ENCODE peak calls at places on chromosomes 16 and 17, in eight cellular contexts. One of them, this sample, is unnamed.
A peak's percentile ranks its signal among the peaks of the same experiment; 100 is the strongest.

GRCh38 chr16:3878610-3879009 is 1.9 kb downstream of the CREBBP start:
- DNase-seq in breast epithelium: no peak
- DNase-seq in GM13976: no peak
- DNase-seq in Calu3: no peak
- DNase-seq in AG10803: peak; percentile 38
- DNase-seq in fibroblast of pulmonary artery: peak; percentile 46
- DNase-seq in uterus: no peak
- DNase-seq in SK-N-SH: no peak
- DNase-seq in this sample: no peak

GRCh38 chr17:34420254-34420766 is 57.3 kb upstream of the CCL1 start:
- DNase-seq in breast epithelium: peak; percentile 38
- DNase-seq in GM13976: peak; percentile 75
- DNase-seq in Calu3: peak; percentile 73
- DNase-seq in AG10803: peak; percentile 45
- DNase-seq in fibroblast of pulmonary artery: peak; percentile 71
- DNase-seq in uterus: peak; percentile 52
- DNase-seq in SK-N-SH: peak; percentile 85
- DNase-seq in this sample: peak; percentile 76

GRCh38 chr16:71373073-71373472 is 14.6 kb downstream of the CALB2 start:
- DNase-seq in breast epithelium: no peak
- DNase-seq in GM13976: no peak
- DNase-seq in Calu3: no peak
- DNase-seq in AG10803: peak; percentile 59
- DNase-seq in fibroblast of pulmonary artery: peak; percentile 22
- DNase-seq in uterus: no peak
- DNase-seq in SK-N-SH: no peak
- DNase-seq in this sample: no peak

GRCh38 chr17:27494192-27495091 is 38.2 kb downstream of the KSR1 start:
- DNase-seq in breast epithelium: peak; percentile 85
- DNase-seq in GM13976: no peak
- DNase-seq in Calu3: peak; percentile 76
- DNase-seq in AG10803: peak; percentile 83
- DNase-seq in fibroblast of pulmonary artery: peak; percentile 55
- DNase-seq in uterus: peak; percentile 43
- DNase-seq in SK-N-SH: no peak
- DNase-seq in this sample: no peak

GRCh38 chr16:67393111-67393789 is at the start of gene TPPP3:
- DNase-seq in breast epithelium: peak; percentile 78
- DNase-seq in GM13976: peak; percentile 71
- DNase-seq in Calu3: peak; percentile 94
- DNase-seq in AG10803: peak; percentile 69
- DNase-seq in fibroblast of pulmonary artery: peak; percentile 73
- DNase-seq in uterus: peak; percentile 87
- DNase-seq in SK-N-SH: peak; percentile 98
- DNase-seq in this sample: peak; percentile 76

GRCh38 chr17:16286009-16286946 is 67.0 kb downstream of the CENPV start:
- DNase-seq in breast epithelium: peak; percentile 75
- DNase-seq in GM13976: peak; percentile 89
- DNase-seq in Calu3: peak; percentile 74
- DNase-seq in AG10803: peak; percentile 93
- DNase-seq in fibroblast of pulmonary artery: peak; percentile 98
- DNase-seq in uterus: peak; percentile 92
- DNase-seq in SK-N-SH: peak; percentile 25
- DNase-seq in this sample: peak; percentile 95

GRCh38 chr16:54870151-54870550 is 60.5 kb upstream of the IRX5 start:
- DNase-seq in breast epithelium: no peak
- DNase-seq in GM13976: no peak
- DNase-seq in Calu3: no peak
- DNase-seq in AG10803: no peak
- DNase-seq in fibroblast of pulmonary artery: no peak
- DNase-seq in uterus: no peak
- DNase-seq in SK-N-SH: no peak
- DNase-seq in this sample: no peak

GRCh38 chr16:88418869-88419268 is 34.2 kb upstream of the ZFPM1 start:
- DNase-seq in breast epithelium: no peak
- DNase-seq in GM13976: no peak
- DNase-seq in Calu3: no peak
- DNase-seq in AG10803: no peak
- DNase-seq in fibroblast of pulmonary artery: no peak
- DNase-seq in uterus: no peak
- DNase-seq in SK-N-SH: peak; percentile 64
- DNase-seq in this sample: no peak

GRCh38 chr16:23362460-23363317 is 60.6 kb downstream of the SCNN1B start:
- DNase-seq in breast epithelium: peak; percentile 94
- DNase-seq in GM13976: no peak
- DNase-seq in Calu3: peak; percentile 21
- DNase-seq in AG10803: no peak
- DNase-seq in fibroblast of pulmonary artery: no peak
- DNase-seq in uterus: peak; percentile 64
- DNase-seq in SK-N-SH: no peak
- DNase-seq in this sample: no peak

GRCh38 chr16:9047689-9048301 is 43.6 kb upstream of the HAPSTR1 start:
- DNase-seq in breast epithelium: peak; percentile 85
- DNase-seq in GM13976: peak; percentile 51
- DNase-seq in Calu3: peak; percentile 84
- DNase-seq in AG10803: peak; percentile 100
- DNase-seq in fibroblast of pulmonary artery: peak; percentile 99
- DNase-seq in uterus: peak; percentile 87
- DNase-seq in SK-N-SH: no peak
- DNase-seq in this sample: peak; percentile 76

GRCh38 chr16:77674888-77675287 is 47.4 kb upstream of the NUDT7 start:
- DNase-seq in breast epithelium: no peak
- DNase-seq in GM13976: no peak
- DNase-seq in Calu3: no peak
- DNase-seq in AG10803: peak; percentile 76
- DNase-seq in fibroblast of pulmonary artery: peak; percentile 50
- DNase-seq in uterus: no peak
- DNase-seq in SK-N-SH: no peak
- DNase-seq in this sample: no peak

GRCh38 chr16:13453938-13454553 is 465.9 kb upstream of the ERCC4 start:
- DNase-seq in breast epithelium: no peak
- DNase-seq in GM13976: peak; percentile 45
- DNase-seq in Calu3: peak; percentile 52
- DNase-seq in AG10803: peak; percentile 42
- DNase-seq in fibroblast of pulmonary artery: no peak
- DNase-seq in uterus: no peak
- DNase-seq in SK-N-SH: peak; percentile 33
- DNase-seq in this sample: peak; percentile 60

GRCh38 chr17:77470800-77471733 is 330.3 kb downstream of the SEC14L1 start:
- DNase-seq in breast epithelium: no peak
- DNase-seq in GM13976: no peak
- DNase-seq in Calu3: peak; percentile 59
- DNase-seq in AG10803: no peak
- DNase-seq in fibroblast of pulmonary artery: peak; percentile 72
- DNase-seq in uterus: peak; percentile 86
- DNase-seq in SK-N-SH: peak; percentile 89
- DNase-seq in this sample: peak; percentile 36

GRCh38 chr16:47927330-47927729 is 228.5 kb downstream of the ABCC12 start:
- DNase-seq in breast epithelium: no peak
- DNase-seq in GM13976: no peak
- DNase-seq in Calu3: no peak
- DNase-seq in AG10803: peak; percentile 18
- DNase-seq in fibroblast of pulmonary artery: peak; percentile 1
- DNase-seq in uterus: no peak
- DNase-seq in SK-N-SH: no peak
- DNase-seq in this sample: no peak

GRCh38 chr17:35147313-35147982 is at the start of gene UNC45B:
- DNase-seq in breast epithelium: no peak
- DNase-seq in GM13976: no peak
- DNase-seq in Calu3: no peak
- DNase-seq in AG10803: no peak
- DNase-seq in fibroblast of pulmonary artery: no peak
- DNase-seq in uterus: no peak
- DNase-seq in SK-N-SH: no peak
- DNase-seq in this sample: no peak

GRCh38 chr17:34781571-34782108 is 179.6 kb downstream of the CCT6B start:
- DNase-seq in breast epithelium: no peak
- DNase-seq in GM13976: no peak
- DNase-seq in Calu3: no peak
- DNase-seq in AG10803: peak; percentile 30
- DNase-seq in fibroblast of pulmonary artery: no peak
- DNase-seq in uterus: no peak
- DNase-seq in SK-N-SH: peak; percentile 82
- DNase-seq in this sample: no peak

GRCh38 chr16:74582984-74583383 is 23.9 kb downstream of the GLG1 start:
- DNase-seq in breast epithelium: no peak
- DNase-seq in GM13976: no peak
- DNase-seq in Calu3: no peak
- DNase-seq in AG10803: no peak
- DNase-seq in fibroblast of pulmonary artery: no peak
- DNase-seq in uterus: no peak
- DNase-seq in SK-N-SH: no peak
- DNase-seq in this sample: no peak

GRCh38 chr16:8955828-8956227 is 7.9 kb downstream of the USP7 start:
- DNase-seq in breast epithelium: no peak
- DNase-seq in GM13976: no peak
- DNase-seq in Calu3: no peak
- DNase-seq in AG10803: no peak
- DNase-seq in fibroblast of pulmonary artery: peak; percentile 39
- DNase-seq in uterus: no peak
- DNase-seq in SK-N-SH: peak; percentile 70
- DNase-seq in this sample: no peak

GRCh38 chr16:23072769-23073549 is 76.3 kb downstream of the USP31 start:
- DNase-seq in breast epithelium: peak; percentile 47
- DNase-seq in GM13976: no peak
- DNase-seq in Calu3: no peak
- DNase-seq in AG10803: peak; percentile 21
- DNase-seq in fibroblast of pulmonary artery: peak; percentile 17
- DNase-seq in uterus: no peak
- DNase-seq in SK-N-SH: peak; percentile 31
- DNase-seq in this sample: no peak

GRCh38 chr16:866252-866651 is 65.7 kb upstream of the GNG13 start:
- DNase-seq in breast epithelium: no peak
- DNase-seq in GM13976: no peak
- DNase-seq in Calu3: no peak
- DNase-seq in AG10803: no peak
- DNase-seq in fibroblast of pulmonary artery: no peak
- DNase-seq in uterus: no peak
- DNase-seq in SK-N-SH: no peak
- DNase-seq in this sample: no peak

DNA sequence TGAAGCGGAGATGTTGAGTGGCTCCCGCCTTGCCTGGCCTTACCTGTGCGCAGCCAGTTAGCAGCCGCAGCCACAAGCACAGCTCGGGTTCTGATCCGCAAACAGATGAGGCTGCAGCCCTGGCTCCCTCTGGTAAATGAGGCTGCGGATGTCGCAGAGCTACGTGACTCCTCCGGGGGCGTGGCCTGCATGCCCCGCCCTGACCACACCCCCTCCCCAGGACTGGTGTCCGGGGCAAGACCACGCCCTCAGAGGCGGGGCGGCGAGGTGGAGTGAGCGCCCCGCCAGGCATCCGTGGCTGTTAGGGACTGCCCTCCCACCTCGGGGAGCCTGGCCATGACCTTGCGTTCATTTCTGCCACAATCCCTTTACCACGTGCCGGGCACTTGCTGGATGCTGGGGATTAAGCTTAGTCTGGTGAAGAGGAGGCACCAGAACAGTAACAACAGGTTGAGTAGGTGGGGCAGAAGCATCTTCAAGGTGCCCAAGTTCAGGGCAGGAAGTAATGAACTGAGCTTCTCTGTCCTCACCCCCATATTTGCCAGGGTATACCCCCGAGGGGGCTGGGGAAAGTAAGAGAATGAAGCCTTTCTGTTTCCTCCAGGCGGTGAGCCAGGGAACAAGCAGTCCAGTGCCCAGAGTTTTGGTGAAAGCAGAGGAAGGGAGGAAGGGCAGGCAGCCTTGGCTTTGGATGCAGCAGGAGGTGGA is at the start of gene ALDOC:
- DNase-seq in breast epithelium: peak; percentile 96
- DNase-seq in GM13976: peak; percentile 99
- DNase-seq in Calu3: peak; percentile 30
- DNase-seq in AG10803: peak; percentile 90
- DNase-seq in fibroblast of pulmonary artery: peak; percentile 91
- DNase-seq in uterus: peak; percentile 96
- DNase-seq in SK-N-SH: peak; percentile 97
- DNase-seq in this sample: peak; percentile 99
- TF ChIP-seq CTCF in breast epithelium: no peak
- TF ChIP-seq CTCF in GM13976: no peak
- TF ChIP-seq CTCF in Calu3: no peak
- TF ChIP-seq CTCF in AG10803: no peak
- TF ChIP-seq CTCF in fibroblast of pulmonary artery: no peak
- TF ChIP-seq CTCF in uterus: no peak
- TF ChIP-seq CTCF in SK-N-SH: no peak
- TF ChIP-seq CTCF in this sample: no peak

DNA sequence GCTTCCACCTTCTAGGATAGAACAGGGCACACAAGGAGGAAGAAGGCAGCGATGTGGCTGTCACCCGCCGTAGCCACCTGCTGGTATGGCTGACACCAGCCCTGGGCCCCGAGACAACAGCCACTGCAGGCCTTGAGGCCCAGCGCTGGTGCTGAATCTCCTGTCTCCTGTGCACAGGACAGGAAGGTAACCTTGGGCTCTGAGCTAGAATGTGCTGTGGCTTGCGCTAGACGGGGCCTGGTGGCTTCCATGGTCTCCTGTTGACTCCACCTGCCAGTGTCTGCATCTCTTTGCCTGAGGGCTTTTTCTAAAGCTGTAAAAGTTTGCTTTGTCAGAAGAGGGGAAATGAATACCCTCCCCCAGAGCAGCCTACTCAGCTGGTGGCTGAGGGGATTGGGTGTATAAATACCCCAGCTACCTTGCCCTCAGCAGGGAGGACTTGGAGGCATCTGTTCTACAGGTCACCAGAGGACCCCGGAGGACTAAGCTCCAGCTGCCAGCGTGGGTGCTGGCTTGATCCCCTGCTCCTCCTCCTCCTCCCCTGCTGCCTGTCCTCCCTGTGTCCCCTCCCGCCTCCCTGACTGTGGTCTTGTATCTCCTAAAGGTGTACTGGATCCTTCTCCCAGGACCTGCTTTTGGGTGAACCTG is 76.1 kb upstream of the SDK2 start:
- DNase-seq in breast epithelium: no peak
- DNase-seq in GM13976: no peak
- DNase-seq in Calu3: no peak
- DNase-seq in AG10803: no peak
- DNase-seq in fibroblast of pulmonary artery: no peak
- DNase-seq in uterus: no peak
- DNase-seq in SK-N-SH: no peak
- DNase-seq in this sample: peak; percentile 58
- TF ChIP-seq CTCF in breast epithelium: no peak
- TF ChIP-seq CTCF in GM13976: no peak
- TF ChIP-seq CTCF in Calu3: no peak
- TF ChIP-seq CTCF in AG10803: no peak
- TF ChIP-seq CTCF in fibroblast of pulmonary artery: no peak
- TF ChIP-seq CTCF in uterus: no peak
- TF ChIP-seq CTCF in SK-N-SH: no peak
- TF ChIP-seq CTCF in this sample: no peak

GRCh38 chr16:61246592-61246991 is 789.6 kb downstream of the CDH8 start:
- DNase-seq in breast epithelium: no peak
- DNase-seq in GM13976: no peak
- DNase-seq in Calu3: no peak
- DNase-seq in AG10803: no peak
- DNase-seq in fibroblast of pulmonary artery: no peak
- DNase-seq in uterus: no peak
- DNase-seq in SK-N-SH: no peak
- DNase-seq in this sample: no peak

GRCh38 chr16:61243954-61244353 is 792.3 kb downstream of the CDH8 start:
- DNase-seq in breast epithelium: no peak
- DNase-seq in GM13976: no peak
- DNase-seq in Calu3: no peak
- DNase-seq in AG10803: no peak
- DNase-seq in fibroblast of pulmonary artery: no peak
- DNase-seq in uterus: no peak
- DNase-seq in SK-N-SH: no peak
- DNase-seq in this sample: no peak
- TF ChIP-seq CTCF in breast epithelium: no peak
- TF ChIP-seq CTCF in GM13976: no peak
- TF ChIP-seq CTCF in Calu3: no peak
- TF ChIP-seq CTCF in AG10803: no peak
- TF ChIP-seq CTCF in fibroblast of pulmonary artery: no peak
- TF ChIP-seq CTCF in uterus: no peak
- TF ChIP-seq CTCF in SK-N-SH: no peak
- TF ChIP-seq CTCF in this sample: no peak

GRCh38 chr16:28823291-28823718 is 506 bp downstream of the ATXN2L start:
- DNase-seq in breast epithelium: no peak
- DNase-seq in GM13976: no peak
- DNase-seq in Calu3: no peak
- DNase-seq in AG10803: no peak
- DNase-seq in fibroblast of pulmonary artery: no peak
- DNase-seq in uterus: no peak
- DNase-seq in SK-N-SH: no peak
- DNase-seq in this sample: no peak
- TF ChIP-seq CTCF in breast epithelium: no peak
- TF ChIP-seq CTCF in GM13976: no peak
- TF ChIP-seq CTCF in Calu3: no peak
- TF ChIP-seq CTCF in AG10803: no peak
- TF ChIP-seq CTCF in fibroblast of pulmonary artery: no peak
- TF ChIP-seq CTCF in uterus: no peak
- TF ChIP-seq CTCF in SK-N-SH: no peak
- TF ChIP-seq CTCF in this sample: no peak

This sample was measured in activated CD8-positive, alpha-beta T cell treated with anti-CD3 and anti-CD28 coated beads for 36 hours.